ENCODE peak calls at places on chromosomes 3 and 15, in four cellular contexts. One of them, this sample, is unnamed.

GRCh38 chr3:98808071-98808470 is 44.9 kb downstream of the ST3GAL6 start:
- DNase-seq in WTC11: no peak
- DNase-seq in K562: no peak
- DNase-seq in SK-N-SH: no peak
- DNase-seq in this sample: no peak

GRCh38 chr15:59741274-59741906 is 52.3 kb upstream of the BNIP2 start:
- DNase-seq in WTC11: peak; percentile 33
- DNase-seq in K562: peak; percentile 8
- DNase-seq in SK-N-SH: peak; percentile 52
- DNase-seq in this sample: no peak

GRCh38 chr15:64847876-64848716 is 6.4 kb downstream of the PLEKHO2 start:
- DNase-seq in WTC11: no peak
- DNase-seq in K562: no peak
- DNase-seq in SK-N-SH: no peak
- DNase-seq in this sample: no peak

GRCh38 chr3:141643391-141643790 is 94.7 kb upstream of the RNF7 start:
- DNase-seq in WTC11: no peak
- DNase-seq in K562: no peak
- DNase-seq in SK-N-SH: no peak
- DNase-seq in this sample: no peak

GRCh38 chr15:62619105-62619504 is 423.4 kb upstream of the TPM1 start:
- DNase-seq in WTC11: no peak
- DNase-seq in K562: no peak
- DNase-seq in SK-N-SH: no peak
- DNase-seq in this sample: no peak

GRCh38 chr3:65597225-65597951 is 441.3 kb downstream of the MAGI1 start:
- DNase-seq in WTC11: peak; percentile 82
- DNase-seq in K562: no peak
- DNase-seq in SK-N-SH: peak; percentile 87
- DNase-seq in this sample: peak; percentile 79

GRCh38 chr15:89728254-89728653 is 22.8 kb downstream of the MESP1 start:
- DNase-seq in WTC11: no peak
- DNase-seq in K562: no peak
- DNase-seq in SK-N-SH: no peak
- DNase-seq in this sample: no peak

GRCh38 chr15:40006003-40006402 is 33.0 kb downstream of the SRP14 start:
- DNase-seq in WTC11: no peak
- DNase-seq in K562: no peak
- DNase-seq in SK-N-SH: no peak
- DNase-seq in this sample: no peak

GRCh38 chr15:73368301-73369072 is at the start of gene HCN4:
- DNase-seq in WTC11: peak; percentile 84
- DNase-seq in K562: no peak
- DNase-seq in SK-N-SH: peak; percentile 81
- DNase-seq in this sample: peak; percentile 85

GRCh38 chr3:25064681-25065080 is 363.4 kb upstream of the RARB start:
- DNase-seq in WTC11: no peak
- DNase-seq in K562: no peak
- DNase-seq in SK-N-SH: no peak
- DNase-seq in this sample: no peak

DNA sequence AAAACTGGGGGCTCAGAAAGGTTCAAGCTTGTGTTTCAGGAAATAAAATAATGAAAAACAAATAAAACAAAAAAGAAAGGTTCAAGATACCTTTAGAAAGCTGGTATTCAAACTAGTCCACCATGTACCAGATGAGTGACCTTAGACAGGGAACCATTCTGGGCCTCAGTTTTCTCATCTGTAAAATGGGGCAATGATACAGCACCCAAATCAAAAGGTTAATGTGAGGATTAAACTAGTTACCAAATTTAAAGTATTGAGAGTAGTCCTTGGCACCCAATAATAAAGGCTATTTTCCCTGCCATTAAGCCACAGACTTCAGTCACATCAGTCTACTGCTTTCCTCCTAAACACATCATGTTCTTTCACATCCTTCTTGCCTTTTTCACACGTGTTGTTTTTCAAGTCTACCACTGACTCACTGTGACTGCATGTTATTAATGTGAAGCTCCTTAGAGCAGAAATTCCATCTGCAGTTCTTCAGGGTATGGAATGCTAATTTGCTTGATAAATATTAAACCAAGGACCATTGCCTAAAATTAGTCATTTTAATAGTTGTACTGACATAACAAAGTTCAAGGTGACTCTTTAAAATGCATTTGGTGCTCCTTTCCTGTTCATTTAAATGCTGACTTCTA is 19.9 kb downstream of the TAMM41 start:
- DNase-seq in WTC11: no peak
- DNase-seq in K562: no peak
- DNase-seq in SK-N-SH: no peak
- DNase-seq in this sample: no peak
- TF ChIP-seq TEAD4 in WTC11: no peak
- TF ChIP-seq TEAD4 in K562: no peak
- TF ChIP-seq TEAD4 in SK-N-SH: no peak
- TF ChIP-seq TEAD4 in this sample: no peak

DNA sequence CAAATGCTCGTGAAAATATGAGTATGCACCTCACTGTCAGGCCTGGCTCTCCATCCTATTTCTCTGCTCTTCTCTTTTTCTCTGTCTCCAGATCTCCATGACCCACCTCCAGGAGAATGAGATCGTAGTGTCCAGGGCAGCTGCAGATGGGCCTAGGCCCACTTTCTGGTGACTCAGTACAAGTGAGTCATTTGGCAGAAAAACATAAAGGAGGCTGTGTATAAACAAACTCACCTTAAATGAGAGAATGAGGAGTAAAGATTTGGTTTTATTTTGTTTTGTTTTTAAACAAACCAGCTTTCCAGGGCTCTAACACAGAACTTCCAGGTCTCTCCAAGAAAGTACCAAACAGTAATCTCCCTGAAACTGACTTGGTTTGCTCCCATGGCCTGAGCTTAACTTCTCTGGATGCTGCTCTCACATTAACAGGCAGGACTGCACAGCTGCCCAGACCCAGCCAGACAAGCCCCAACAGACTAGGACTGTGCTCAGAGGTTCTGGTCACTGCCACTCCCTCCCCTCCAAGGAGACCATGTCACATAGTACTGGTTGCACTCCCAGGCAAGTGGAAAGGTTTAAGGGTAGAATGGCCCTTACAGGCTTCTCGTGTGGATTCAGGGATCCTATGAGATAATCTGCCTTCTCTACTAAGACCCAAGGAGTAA is 1.5 kb upstream of the HEG1 start:
- DNase-seq in WTC11: no peak
- DNase-seq in K562: no peak
- DNase-seq in SK-N-SH: no peak
- DNase-seq in this sample: no peak
- TF ChIP-seq TEAD4 in WTC11: no peak
- TF ChIP-seq TEAD4 in K562: no peak
- TF ChIP-seq TEAD4 in SK-N-SH: no peak
- TF ChIP-seq TEAD4 in this sample: no peak

GRCh38 chr15:92071030-92071644 is 217.6 kb downstream of the SLCO3A1 start:
- DNase-seq in WTC11: no peak
- DNase-seq in K562: no peak
- DNase-seq in SK-N-SH: no peak
- DNase-seq in this sample: no peak

GRCh38 chr15:92073044-92073785 is 219.7 kb downstream of the SLCO3A1 start:
- DNase-seq in WTC11: no peak
- DNase-seq in K562: no peak
- DNase-seq in SK-N-SH: no peak
- DNase-seq in this sample: no peak

GRCh38 chr15:92068121-92068520 is 214.6 kb downstream of the SLCO3A1 start:
- DNase-seq in WTC11: no peak
- DNase-seq in K562: no peak
- DNase-seq in SK-N-SH: no peak
- DNase-seq in this sample: no peak

GRCh38 chr15:92074161-92074560 is 220.7 kb downstream of the SLCO3A1 start:
- DNase-seq in WTC11: no peak
- DNase-seq in K562: no peak
- DNase-seq in SK-N-SH: no peak
- DNase-seq in this sample: no peak

GRCh38 chr15:92069308-92070244 is 216.1 kb downstream of the SLCO3A1 start:
- DNase-seq in WTC11: no peak
- DNase-seq in K562: no peak
- DNase-seq in SK-N-SH: no peak
- DNase-seq in this sample: no peak
- TF ChIP-seq TEAD4 in WTC11: no peak
- TF ChIP-seq TEAD4 in K562: no peak
- TF ChIP-seq TEAD4 in SK-N-SH: no peak
- TF ChIP-seq TEAD4 in this sample: no peak

GRCh38 chr3:55243686-55244085 is 243.4 kb downstream of the WNT5A start:
- DNase-seq in WTC11: no peak
- DNase-seq in K562: no peak
- DNase-seq in SK-N-SH: no peak
- DNase-seq in this sample: no peak

GRCh38 chr3:55242921-55243320 is 244.2 kb downstream of the WNT5A start:
- DNase-seq in WTC11: no peak
- DNase-seq in K562: no peak
- DNase-seq in SK-N-SH: no peak
- DNase-seq in this sample: no peak

GRCh38 chr3:55246016-55246415 is 241.1 kb downstream of the WNT5A start:
- DNase-seq in WTC11: no peak
- DNase-seq in K562: no peak
- DNase-seq in SK-N-SH: no peak
- DNase-seq in this sample: no peak

GRCh38 chr3:55245391-55245790 is 241.7 kb downstream of the WNT5A start:
- DNase-seq in WTC11: no peak
- DNase-seq in K562: no peak
- DNase-seq in SK-N-SH: no peak
- DNase-seq in this sample: no peak

DNA sequence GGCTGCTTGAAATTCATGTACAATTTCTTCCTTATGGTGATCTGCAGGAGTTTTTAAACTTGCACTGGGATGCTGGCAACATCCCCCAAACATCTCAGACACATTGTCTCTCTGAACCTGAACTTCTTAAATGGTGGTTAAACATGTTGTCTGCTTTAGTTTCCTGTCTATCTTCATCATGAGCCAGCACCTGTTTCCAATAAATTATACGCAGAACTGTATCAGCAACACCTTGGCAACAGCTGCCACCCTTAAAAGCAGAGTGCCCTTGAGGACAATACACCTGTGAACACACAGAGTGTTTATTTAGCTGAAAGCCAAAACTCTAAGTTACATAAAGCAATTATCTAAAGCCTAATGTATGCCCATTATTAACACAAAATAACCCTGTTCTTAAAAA is 242.9 kb downstream of the WNT5A start:
- DNase-seq in WTC11: no peak
- DNase-seq in K562: no peak
- DNase-seq in SK-N-SH: no peak
- DNase-seq in this sample: no peak
- TF ChIP-seq TEAD4 in WTC11: no peak
- TF ChIP-seq TEAD4 in K562: no peak
- TF ChIP-seq TEAD4 in SK-N-SH: no peak
- TF ChIP-seq TEAD4 in this sample: no peak

GRCh38 chr3:55708921-55709320 is 221.8 kb upstream of the WNT5A start:
- DNase-seq in WTC11: no peak
- DNase-seq in K562: no peak
- DNase-seq in SK-N-SH: no peak
- DNase-seq in this sample: no peak

GRCh38 chr3:55702822-55703221 is 215.7 kb upstream of the WNT5A start:
- DNase-seq in WTC11: no peak
- DNase-seq in K562: no peak
- DNase-seq in SK-N-SH: no peak
- DNase-seq in this sample: no peak

GRCh38 chr3:55709411-55709997 is 222.4 kb upstream of the WNT5A start:
- DNase-seq in WTC11: no peak
- DNase-seq in K562: no peak
- DNase-seq in SK-N-SH: no peak
- DNase-seq in this sample: no peak

GRCh38 chr3:55704521-55704920 is 217.4 kb upstream of the WNT5A start:
- DNase-seq in WTC11: no peak
- DNase-seq in K562: no peak
- DNase-seq in SK-N-SH: no peak
- DNase-seq in this sample: no peak

GRCh38 chr3:55708242-55708641 is 221.1 kb upstream of the WNT5A start:
- DNase-seq in WTC11: no peak
- DNase-seq in K562: no peak
- DNase-seq in SK-N-SH: no peak
- DNase-seq in this sample: no peak
- TF ChIP-seq TEAD4 in WTC11: no peak
- TF ChIP-seq TEAD4 in K562: no peak
- TF ChIP-seq TEAD4 in SK-N-SH: no peak
- TF ChIP-seq TEAD4 in this sample: no peak

DNA sequence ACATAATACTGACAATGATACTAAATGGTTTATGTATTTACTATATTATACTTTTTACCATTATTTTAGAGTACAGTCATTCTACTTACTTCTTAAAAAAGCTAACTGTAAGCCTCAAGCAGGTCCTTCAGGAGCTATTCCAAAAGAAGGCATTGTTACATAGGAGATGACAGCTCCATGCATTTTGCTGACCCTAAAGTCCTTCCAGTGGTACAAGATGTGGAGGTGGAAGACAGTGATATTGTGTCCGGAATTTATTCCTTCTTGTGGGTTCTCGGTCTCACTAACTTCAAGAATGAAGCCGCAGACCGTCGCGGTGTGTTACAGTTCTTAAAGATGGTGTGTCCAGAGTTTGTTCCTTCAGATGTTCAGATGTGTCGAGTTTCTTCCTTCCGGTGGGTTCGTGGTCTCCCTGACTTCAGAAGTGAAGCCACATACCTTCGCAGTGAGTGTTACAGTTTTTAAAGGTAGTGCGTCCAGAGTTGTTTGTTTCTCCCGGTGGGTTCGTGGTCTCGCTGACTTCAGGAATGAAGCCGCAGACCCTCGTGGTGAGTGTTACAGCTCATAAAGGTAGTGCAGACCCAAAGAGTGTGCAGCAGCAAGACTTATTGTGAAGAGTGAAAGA is 20.9 kb downstream of the AVEN start:
- DNase-seq in WTC11: no peak
- DNase-seq in K562: no peak
- DNase-seq in SK-N-SH: no peak
- DNase-seq in this sample: no peak
- TF ChIP-seq TEAD4 in WTC11: no peak
- TF ChIP-seq TEAD4 in K562: no peak
- TF ChIP-seq TEAD4 in SK-N-SH: no peak
- TF ChIP-seq TEAD4 in this sample: no peak

GRCh38 chr15:70033529-70034140 is 64.1 kb downstream of the TLE3 start:
- DNase-seq in WTC11: no peak
- DNase-seq in K562: no peak
- DNase-seq in SK-N-SH: peak; percentile 94
- DNase-seq in this sample: no peak
- TF ChIP-seq TEAD4 in WTC11: no peak
- TF ChIP-seq TEAD4 in K562: no peak
- TF ChIP-seq TEAD4 in SK-N-SH: peak; percentile 46
- TF ChIP-seq TEAD4 in this sample: no peak

DNA sequence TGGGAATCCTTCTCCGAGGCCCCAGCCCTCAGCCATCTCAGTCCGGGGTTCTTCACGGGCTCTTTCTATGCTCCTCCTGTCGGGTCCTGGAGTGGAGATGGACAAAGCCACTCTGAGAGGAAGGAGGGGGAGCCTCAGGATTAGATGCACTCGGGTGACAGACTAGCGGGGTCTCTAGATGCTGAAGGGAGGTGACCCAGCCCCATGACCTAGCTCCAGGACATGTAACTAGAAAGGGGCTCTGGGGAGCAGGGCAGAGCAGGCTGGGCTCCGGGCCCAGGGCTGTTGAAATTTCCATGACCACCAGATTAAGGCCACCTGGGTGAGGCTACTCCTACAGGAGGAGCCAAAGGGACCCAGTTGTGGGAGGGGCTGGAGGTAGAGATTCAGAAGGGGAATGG is 14.8 kb upstream of the SKIC8 start:
- DNase-seq in WTC11: no peak
- DNase-seq in K562: no peak
- DNase-seq in SK-N-SH: no peak
- DNase-seq in this sample: no peak
- TF ChIP-seq TEAD4 in WTC11: no peak
- TF ChIP-seq TEAD4 in K562: no peak
- TF ChIP-seq TEAD4 in SK-N-SH: no peak
- TF ChIP-seq TEAD4 in this sample: no peak

This sample was measured in H1.